ENCODE peak calls at places on chromosomes 6 and 20, in nine cellular contexts. B, M, Z, E, V, A, I, Q and T are unnamed samples.

GRCh38 chr20:49460916-49461315 is 21.6 kb downstream of the KCNB1 start:
- DNase-seq in M (no peak), E (no peak), Q (peak), A (no peak), Z (no peak), I (no peak), B (no peak), V (no peak), T (no peak)

GRCh38 chr20:5863040-5863811 is 87.1 kb downstream of the TRMT6 start:
- DNase-seq in Z (no peak), B (no peak), E (peak), I (no peak), M (peak), Q (peak), V (peak), A (no peak), T (no peak)

GRCh38 chr20:25859649-25860530 is 163.2 kb upstream of the ZNF337 start:
- DNase-seq in A (no peak), E (peak), Z (peak), I (peak), V (peak), M (no peak), Q (no peak), B (no peak), T (peak)

GRCh38 chr6:66662196-66662595 is 955.2 kb upstream of the EYS start:
- DNase-seq in E (peak), Q (peak), B (no peak), M (peak), Z (no peak), A (no peak), I (no peak), V (no peak), T (no peak)

GRCh38 chr20:48820649-48820973 is 7.2 kb downstream of the PREX1 start:
- DNase-seq in I (no peak), A (no peak), V (no peak), Z (no peak), M (no peak), Q (no peak), E (no peak), B (no peak), T (no peak)

GRCh38 chr20:8414611-8415274 is 282.7 kb downstream of the PLCB1 start:
- DNase-seq in E (peak), M (peak), A (no peak), B (no peak), V (peak), Q (peak), I (no peak), Z (no peak), T (no peak)

GRCh38 chr6:146935489-146935888 is 268.7 kb upstream of the STXBP5 start:
- DNase-seq in Q (no peak), I (no peak), B (no peak), Z (no peak), V (no peak), M (no peak), A (no peak), E (no peak), T (no peak)

GRCh38 chr6:31592396-31592771 is 422 bp downstream of the NCR3 start:
- DNase-seq in Q (no peak), I (no peak), A (no peak), V (no peak), M (no peak), E (no peak), B (no peak), Z (no peak), T (no peak)

GRCh38 chr20:53655909-53656652 is 62.4 kb upstream of the ZNF217 start:
- DNase-seq in Z (no peak), M (peak), V (peak), A (no peak), E (peak), B (no peak), Q (peak), I (no peak), T (no peak)

GRCh38 chr20:38894091-38894847 is 31.9 kb upstream of the FAM83D start:
- DNase-seq in B (no peak), E (peak), I (no peak), M (no peak), A (no peak), V (no peak), Q (no peak), Z (no peak), T (no peak)

GRCh38 chr6:109516929-109517328 is 33.9 kb upstream of the ZBTB24 start:
- DNase-seq in E (no peak), I (no peak), B (no peak), Z (no peak), Q (no peak), A (no peak), M (no peak), V (no peak), T (no peak)

GRCh38 chr6:121544691-121545090 is 109.2 kb downstream of the GJA1 start:
- DNase-seq in M (no peak), I (no peak), B (no peak), E (no peak), A (no peak), V (peak), Z (no peak), Q (peak), T (no peak)

GRCh38 chr6:90435207-90435899 is 138.7 kb upstream of the BACH2 start:
- DNase-seq in Q (peak), B (no peak), V (no peak), I (no peak), E (no peak), A (no peak), Z (no peak), M (no peak), T (no peak)

GRCh38 chr6:93248591-93248990 is 170.8 kb downstream of the EPHA7 start:
- DNase-seq in I (no peak), Z (no peak), Q (no peak), E (no peak), V (no peak), A (no peak), M (no peak), B (no peak), T (no peak)

GRCh38 chr6:165181951-165182414 is 127.4 kb downstream of the C6orf118 start:
- DNase-seq in Q (peak), B (no peak), A (no peak), Z (no peak), I (no peak), E (peak), M (no peak), V (peak), T (no peak)

GRCh38 chr6:53294095-53294494 is 54.7 kb downstream of the ELOVL5 start:
- DNase-seq in Z (no peak), A (no peak), E (peak), V (peak), B (no peak), I (peak), M (no peak), Q (no peak), T (no peak)

GRCh38 chr6:108868551-108869145 is 20.4 kb downstream of the ARMC2 start:
- DNase-seq in Q (no peak), V (no peak), Z (no peak), A (no peak), B (no peak), M (no peak), I (no peak), E (peak), T (no peak)

GRCh38 chr6:134669531-134669930 is 280.4 kb downstream of the ALDH8A1 start:
- DNase-seq in M (no peak), Q (no peak), I (no peak), A (no peak), B (no peak), Z (no peak), E (no peak), V (no peak), T (no peak)

GRCh38 chr6:160792711-160793110 is 90.7 kb downstream of the PLG start:
- DNase-seq in Q (no peak), M (no peak), A (no peak), E (no peak), Z (no peak), B (no peak), V (no peak), I (no peak), T (no peak)

GRCh38 chr6:52053038-52053704 is 34.2 kb downstream of the PKHD1 start:
- DNase-seq in V (no peak), B (no peak), E (no peak), I (no peak), M (no peak), Q (no peak), Z (no peak), A (no peak), T (no peak)

GRCh38 chr6:138572885-138573284 is 73.6 kb upstream of the NHSL1 start:
- DNase-seq in V (no peak), B (no peak), Z (no peak), A (no peak), I (no peak), Q (no peak), E (no peak), M (no peak), T (no peak)

GRCh38 chr6:169862464-169863148 is 111.2 kb downstream of the ERMARD start:
- DNase-seq in V (no peak), E (no peak), A (no peak), Q (no peak), M (no peak), I (no peak), B (no peak), Z (no peak), T (no peak)

GRCh38 chr20:38418509-38419204 is 16.5 kb downstream of the SNHG17 start:
- DNase-seq in B (no peak), Q (peak), Z (peak), I (no peak), A (no peak), M (peak), V (peak), E (peak), T (no peak)

GRCh38 chr6:35208419-35208818 is 5.3 kb upstream of the SCUBE3 start:
- DNase-seq in M (no peak), A (no peak), I (no peak), Z (no peak), V (no peak), B (no peak), E (no peak), Q (no peak), T (no peak)

GRCh38 chr6:143027058-143027457 is 33.6 kb upstream of the AIG1 start:
- DNase-seq in B (no peak), Z (peak), V (peak), Q (no peak), M (peak), E (peak), I (peak), A (no peak), T (peak)

DNA sequence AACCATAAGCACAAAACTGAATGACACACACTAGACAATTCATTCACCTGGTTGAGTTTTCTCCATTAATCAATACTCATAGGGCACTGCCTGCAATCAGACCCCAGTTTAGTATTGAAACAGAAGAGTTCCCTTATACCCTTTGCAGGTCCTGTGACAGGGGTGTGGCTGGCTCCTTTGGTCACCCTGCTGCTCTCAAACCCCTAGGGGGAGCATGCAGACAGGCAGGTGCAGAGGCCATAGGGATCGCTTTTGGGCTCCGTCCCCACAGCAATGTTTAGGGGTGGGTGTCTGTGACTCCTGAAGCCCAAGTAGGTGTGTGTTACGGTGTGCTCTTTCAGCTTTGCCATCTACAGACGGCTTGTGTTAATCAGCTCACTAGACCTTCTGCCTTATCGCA is 210.4 kb downstream of the CENPW start:
- DNase-seq in M (no peak), A (no peak), Q (no peak), I (no peak), E (no peak), V (no peak), Z (no peak), B (no peak), T (no peak)
- TF ChIP-seq CTCF in M (no peak), A (no peak), Q (no peak), I (no peak), E (no peak), V (no peak), Z (no peak), B (no peak), T (no peak)

GRCh38 chr6:72623808-72624207 is 1.9 kb downstream of the KCNQ5 start:
- DNase-seq in I (no peak), B (no peak), M (no peak), E (peak), A (no peak), Q (no peak), Z (no peak), V (no peak), T (no peak)

GRCh38 chr6:72620866-72621242 is 1.0 kb upstream of the KCNQ5 start:
- DNase-seq in E (no peak), B (no peak), I (no peak), A (no peak), Z (no peak), Q (no peak), V (no peak), M (no peak), T (peak)

GRCh38 chr6:72621243-72622093 is at the start of gene KCNQ5:
- DNase-seq in M (no peak), Q (no peak), I (peak), E (peak), B (no peak), V (peak), A (no peak), Z (no peak), T (no peak)

GRCh38 chr6:72619883-72620696 is 1.8 kb upstream of the KCNQ5 start:
- DNase-seq in Q (peak), I (peak), M (peak), Z (peak), B (no peak), A (no peak), E (peak), V (peak), T (peak)

GRCh38 chr6:72622094-72622540 is 253 bp downstream of the KCNQ5 start:
- DNase-seq in Q (no peak), I (peak), E (peak), M (peak), V (peak), Z (no peak), B (no peak), A (peak), T (peak)
- TF ChIP-seq CTCF in Q (no peak), I (no peak), E (peak), M (peak), V (peak), Z (no peak), B (peak), A (no peak), T (peak)

DNA sequence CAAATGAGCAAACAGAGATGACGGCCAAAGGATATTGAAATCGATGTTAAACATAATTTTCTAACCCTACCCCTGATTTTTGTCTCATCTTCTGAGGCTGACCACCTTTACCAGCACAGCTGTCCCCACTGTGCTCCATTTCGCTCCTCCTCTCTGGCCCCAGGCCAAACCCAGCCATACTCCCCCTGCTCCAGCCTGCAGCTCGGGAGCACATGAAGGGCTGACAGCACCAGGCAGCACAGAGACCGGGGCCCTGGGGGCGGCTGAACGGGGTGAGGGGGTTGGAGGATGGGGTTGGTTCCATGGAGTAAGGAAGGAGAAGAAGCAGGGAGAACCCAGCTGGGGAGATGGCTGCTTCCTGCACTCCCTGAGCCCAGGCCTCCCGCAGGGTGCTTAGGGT is 3.2 kb upstream of the NCR2 start:
- DNase-seq in A (no peak), E (no peak), I (no peak), B (no peak), Q (no peak), Z (no peak), M (no peak), V (no peak), T (no peak)
- TF ChIP-seq CTCF in A (no peak), E (no peak), I (no peak), B (no peak), Q (no peak), Z (no peak), M (no peak), V (no peak), T (no peak)

GRCh38 chr6:11218827-11219826 is 13.3 kb downstream of the NEDD9 start:
- DNase-seq in Z (no peak), V (no peak), Q (peak), M (no peak), B (no peak), I (peak), E (peak), A (no peak), T (no peak)
- TF ChIP-seq CTCF in Z (no peak), V (no peak), Q (no peak), M (no peak), B (no peak), I (no peak), E (no peak), A (no peak), T (no peak)

GRCh38 chr6:153312633-153313032 is 181.6 kb upstream of the RGS17 start:
- DNase-seq in Q (peak), M (peak), I (peak), Z (peak), A (no peak), V (peak), E (peak), B (no peak), T (no peak)
- TF ChIP-seq CTCF in Q (peak), M (peak), I (peak), Z (peak), A (no peak), V (peak), E (peak), B (peak), T (no peak)

GRCh38 chr20:62388839-62389600 is 2.1 kb downstream of the RPS21 start:
- DNase-seq in A (no peak), V (no peak), Q (no peak), B (no peak), Z (no peak), M (no peak), E (no peak), I (no peak), T (no peak)
- TF ChIP-seq CTCF in A (no peak), V (no peak), Q (no peak), B (peak), Z (no peak), M (peak), E (no peak), I (peak), T (no peak)

GRCh38 chr6:159777240-159777904 is 12.0 kb downstream of the TCP1 start:
- DNase-seq in E (no peak), I (no peak), B (no peak), A (no peak), V (no peak), M (no peak), Z (no peak), Q (no peak), T (no peak)
- TF ChIP-seq CTCF in E (no peak), I (no peak), B (no peak), A (no peak), V (no peak), M (no peak), Z (no peak), Q (no peak), T (no peak)

DNA sequence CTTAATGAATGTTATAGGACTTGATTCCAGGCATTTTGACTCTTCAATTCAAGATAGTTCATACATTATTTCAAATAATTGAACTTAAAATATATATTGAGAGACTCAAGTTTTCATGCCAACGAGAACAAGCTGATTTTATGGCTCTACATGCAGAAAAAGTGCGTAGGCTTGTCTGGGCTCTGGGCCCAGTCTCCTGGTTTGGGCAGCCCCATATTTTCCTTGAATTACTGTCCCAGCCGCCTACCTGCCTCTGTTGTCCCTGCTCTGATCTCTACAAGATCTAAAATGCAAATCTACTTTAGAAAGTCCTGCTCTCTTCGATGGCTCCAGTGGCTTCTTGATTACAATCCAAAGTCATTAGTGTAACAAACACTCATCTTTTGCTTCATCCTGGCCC is 537.4 kb upstream of the CHD6 start:
- DNase-seq in V (no peak), Z (peak), M (no peak), I (no peak), A (no peak), E (no peak), Q (no peak), B (no peak), T (no peak)
- TF ChIP-seq CTCF in V (no peak), Z (no peak), M (no peak), I (no peak), A (no peak), E (no peak), Q (no peak), B (no peak), T (no peak)

GRCh38 chr6:43820486-43820885 is 50.5 kb downstream of the VEGFA start:
- DNase-seq in M (no peak), Q (no peak), B (no peak), E (no peak), A (no peak), V (no peak), I (no peak), Z (no peak), T (no peak)
- TF ChIP-seq CTCF in M (no peak), Q (no peak), B (no peak), E (no peak), A (no peak), V (no peak), I (no peak), Z (no peak), T (no peak)